ENCODE peak calls at places on chromosome 21, in ten cellular contexts. One of them, this sample, is unnamed.

GRCh38 chr21:44006017-44006624 is 6.0 kb upstream of the TRAPPC10 start:
- DNase-seq in stimulated activated CD4-positive, alpha-beta T cell treated with anti-CD3 and anti-CD28 coated beads, Interleukin-1b, Interleukin-23, amount 100 ng/mL, for 24 hours: no peak
- DNase-seq in C1 segment of cervical spinal cord: no peak
- DNase-seq in stimulated activated CD8-positive, alpha-beta memory T cell treated with anti-CD3 and anti-CD28 coated beads, Interleukin-15, amount 100 ng/mL, for 4 hours: no peak
- DNase-seq in GM20000: no peak
- DNase-seq in GM03348: peak
- DNase-seq in COR-L47: no peak
- DNase-seq in omental fat pad: no peak
- DNase-seq in HT1080: peak
- DNase-seq in fibroblast of lung: peak
- DNase-seq in this sample: no peak

GRCh38 chr21:37073417-37074194 is 552 bp downstream of the TTC3 start:
- DNase-seq in stimulated activated CD4-positive, alpha-beta T cell treated with anti-CD3 and anti-CD28 coated beads, Interleukin-1b, Interleukin-23, amount 100 ng/mL, for 24 hours: peak
- DNase-seq in C1 segment of cervical spinal cord: peak
- DNase-seq in stimulated activated CD8-positive, alpha-beta memory T cell treated with anti-CD3 and anti-CD28 coated beads, Interleukin-15, amount 100 ng/mL, for 4 hours: no peak
- DNase-seq in GM20000: peak
- DNase-seq in GM03348: peak
- DNase-seq in COR-L47: peak
- DNase-seq in omental fat pad: no peak
- DNase-seq in HT1080: no peak
- DNase-seq in fibroblast of lung: peak
- DNase-seq in this sample: no peak

GRCh38 chr21:22416555-22416954 is 1418.3 kb downstream of the NCAM2 start:
- DNase-seq in stimulated activated CD4-positive, alpha-beta T cell treated with anti-CD3 and anti-CD28 coated beads, Interleukin-1b, Interleukin-23, amount 100 ng/mL, for 24 hours: no peak
- DNase-seq in C1 segment of cervical spinal cord: no peak
- DNase-seq in stimulated activated CD8-positive, alpha-beta memory T cell treated with anti-CD3 and anti-CD28 coated beads, Interleukin-15, amount 100 ng/mL, for 4 hours: no peak
- DNase-seq in GM20000: no peak
- DNase-seq in GM03348: no peak
- DNase-seq in COR-L47: no peak
- DNase-seq in omental fat pad: no peak
- DNase-seq in HT1080: no peak
- DNase-seq in fibroblast of lung: no peak
- DNase-seq in this sample: no peak

GRCh38 chr21:16418211-16418610 is 688.4 kb downstream of the USP25 start:
- DNase-seq in stimulated activated CD4-positive, alpha-beta T cell treated with anti-CD3 and anti-CD28 coated beads, Interleukin-1b, Interleukin-23, amount 100 ng/mL, for 24 hours: no peak
- DNase-seq in C1 segment of cervical spinal cord: no peak
- DNase-seq in stimulated activated CD8-positive, alpha-beta memory T cell treated with anti-CD3 and anti-CD28 coated beads, Interleukin-15, amount 100 ng/mL, for 4 hours: no peak
- DNase-seq in GM20000: no peak
- DNase-seq in GM03348: peak
- DNase-seq in COR-L47: no peak
- DNase-seq in omental fat pad: no peak
- DNase-seq in HT1080: no peak
- DNase-seq in fibroblast of lung: peak
- DNase-seq in this sample: no peak

GRCh38 chr21:45209685-45210284 is 77.9 kb downstream of the POFUT2 start:
- DNase-seq in stimulated activated CD4-positive, alpha-beta T cell treated with anti-CD3 and anti-CD28 coated beads, Interleukin-1b, Interleukin-23, amount 100 ng/mL, for 24 hours: no peak
- DNase-seq in C1 segment of cervical spinal cord: no peak
- DNase-seq in stimulated activated CD8-positive, alpha-beta memory T cell treated with anti-CD3 and anti-CD28 coated beads, Interleukin-15, amount 100 ng/mL, for 4 hours: no peak
- DNase-seq in GM20000: peak
- DNase-seq in GM03348: no peak
- DNase-seq in COR-L47: no peak
- DNase-seq in omental fat pad: no peak
- DNase-seq in HT1080: no peak
- DNase-seq in fibroblast of lung: no peak
- DNase-seq in this sample: no peak

GRCh38 chr21:33817663-33818433 is 97.8 kb downstream of the ATP5PO start:
- DNase-seq in stimulated activated CD4-positive, alpha-beta T cell treated with anti-CD3 and anti-CD28 coated beads, Interleukin-1b, Interleukin-23, amount 100 ng/mL, for 24 hours: no peak
- DNase-seq in C1 segment of cervical spinal cord: no peak
- DNase-seq in stimulated activated CD8-positive, alpha-beta memory T cell treated with anti-CD3 and anti-CD28 coated beads, Interleukin-15, amount 100 ng/mL, for 4 hours: no peak
- DNase-seq in GM20000: no peak
- DNase-seq in GM03348: no peak
- DNase-seq in COR-L47: peak
- DNase-seq in omental fat pad: no peak
- DNase-seq in HT1080: no peak
- DNase-seq in fibroblast of lung: no peak
- DNase-seq in this sample: no peak

GRCh38 chr21:38494688-38495087 is 3.6 kb downstream of the ERG start:
- DNase-seq in stimulated activated CD4-positive, alpha-beta T cell treated with anti-CD3 and anti-CD28 coated beads, Interleukin-1b, Interleukin-23, amount 100 ng/mL, for 24 hours: no peak
- DNase-seq in C1 segment of cervical spinal cord: no peak
- DNase-seq in stimulated activated CD8-positive, alpha-beta memory T cell treated with anti-CD3 and anti-CD28 coated beads, Interleukin-15, amount 100 ng/mL, for 4 hours: no peak
- DNase-seq in GM20000: no peak
- DNase-seq in GM03348: no peak
- DNase-seq in COR-L47: no peak
- DNase-seq in omental fat pad: no peak
- DNase-seq in HT1080: no peak
- DNase-seq in fibroblast of lung: no peak
- DNase-seq in this sample: no peak

GRCh38 chr21:45586289-45586858 is 44.1 kb upstream of the SLC19A1 start:
- DNase-seq in stimulated activated CD4-positive, alpha-beta T cell treated with anti-CD3 and anti-CD28 coated beads, Interleukin-1b, Interleukin-23, amount 100 ng/mL, for 24 hours: no peak
- DNase-seq in C1 segment of cervical spinal cord: no peak
- DNase-seq in stimulated activated CD8-positive, alpha-beta memory T cell treated with anti-CD3 and anti-CD28 coated beads, Interleukin-15, amount 100 ng/mL, for 4 hours: no peak
- DNase-seq in GM20000: no peak
- DNase-seq in GM03348: no peak
- DNase-seq in COR-L47: no peak
- DNase-seq in omental fat pad: no peak
- DNase-seq in HT1080: peak
- DNase-seq in fibroblast of lung: no peak
- DNase-seq in this sample: no peak

GRCh38 chr21:39447264-39447663 is 1.7 kb upstream of the LCA5L start:
- DNase-seq in stimulated activated CD4-positive, alpha-beta T cell treated with anti-CD3 and anti-CD28 coated beads, Interleukin-1b, Interleukin-23, amount 100 ng/mL, for 24 hours: no peak
- DNase-seq in C1 segment of cervical spinal cord: no peak
- DNase-seq in stimulated activated CD8-positive, alpha-beta memory T cell treated with anti-CD3 and anti-CD28 coated beads, Interleukin-15, amount 100 ng/mL, for 4 hours: no peak
- DNase-seq in GM20000: no peak
- DNase-seq in GM03348: no peak
- DNase-seq in COR-L47: no peak
- DNase-seq in omental fat pad: no peak
- DNase-seq in HT1080: no peak
- DNase-seq in fibroblast of lung: no peak
- DNase-seq in this sample: no peak

This sample was measured in NCI-H1048.